ENCODE peak calls at places on chromosomes 12 and 14, in five cellular contexts. One of them, this sample, is unnamed.

GRCh38 chr12:113299619-113300237 is 35.2 kb downstream of the SLC8B1 start:
- DNase-seq in adrenal gland: peak
- DNase-seq in fibroblast of pulmonary artery: peak
- DNase-seq in cardiac muscle cell: peak
- DNase-seq in AG04449: peak
- DNase-seq in this sample: peak

GRCh38 chr12:120488057-120488660 is 7.8 kb upstream of the DYNLL1 start:
- DNase-seq in cardiac muscle cell: peak
- DNase-seq in AG04449: no peak
- DNase-seq in adrenal gland: peak
- DNase-seq in fibroblast of pulmonary artery: peak
- DNase-seq in this sample: no peak

GRCh38 chr14:105944632-105945610 is 418.5 kb downstream of the TMEM121 start:
- DNase-seq in adrenal gland: peak
- DNase-seq in AG04449: no peak
- DNase-seq in cardiac muscle cell: no peak
- DNase-seq in fibroblast of pulmonary artery: no peak
- DNase-seq in this sample: no peak

GRCh38 chr14:104797112-104798044 is 1.8 kb upstream of the AKT1 start:
- DNase-seq in cardiac muscle cell: no peak
- DNase-seq in fibroblast of pulmonary artery: no peak
- DNase-seq in adrenal gland: no peak
- DNase-seq in AG04449: no peak
- DNase-seq in this sample: no peak

GRCh38 chr14:98919431-98919830 is 352.6 kb downstream of the BCL11B start:
- DNase-seq in cardiac muscle cell: no peak
- DNase-seq in AG04449: no peak
- DNase-seq in fibroblast of pulmonary artery: no peak
- DNase-seq in adrenal gland: no peak
- DNase-seq in this sample: no peak

GRCh38 chr14:55127491-55127951 is 1.5 kb upstream of the LGALS3 start:
- DNase-seq in adrenal gland: peak
- DNase-seq in cardiac muscle cell: no peak
- DNase-seq in AG04449: no peak
- DNase-seq in fibroblast of pulmonary artery: peak
- DNase-seq in this sample: no peak

GRCh38 chr14:105701456-105702274 is 175.3 kb downstream of the TMEM121 start:
- DNase-seq in fibroblast of pulmonary artery: no peak
- DNase-seq in cardiac muscle cell: no peak
- DNase-seq in adrenal gland: no peak
- DNase-seq in AG04449: no peak
- DNase-seq in this sample: no peak

GRCh38 chr14:72000907-72001306 is 68.7 kb downstream of the RGS6 start:
- DNase-seq in fibroblast of pulmonary artery: no peak
- DNase-seq in cardiac muscle cell: no peak
- DNase-seq in adrenal gland: no peak
- DNase-seq in AG04449: no peak
- DNase-seq in this sample: no peak

GRCh38 chr12:62320054-62320453 is 59.9 kb downstream of the USP15 start:
- DNase-seq in AG04449: no peak
- DNase-seq in fibroblast of pulmonary artery: no peak
- DNase-seq in cardiac muscle cell: no peak
- DNase-seq in adrenal gland: no peak
- DNase-seq in this sample: no peak

GRCh38 chr12:119710941-119711551 is 43.1 kb downstream of the PRKAB1 start:
- DNase-seq in AG04449: no peak
- DNase-seq in fibroblast of pulmonary artery: no peak
- DNase-seq in adrenal gland: no peak
- DNase-seq in cardiac muscle cell: no peak
- DNase-seq in this sample: no peak

GRCh38 chr14:28461379-28461778 is 305.2 kb upstream of the FOXG1 start:
- DNase-seq in fibroblast of pulmonary artery: peak
- DNase-seq in AG04449: no peak
- DNase-seq in cardiac muscle cell: peak
- DNase-seq in adrenal gland: no peak
- DNase-seq in this sample: no peak

GRCh38 chr12:49616533-49617219 is 6.7 kb upstream of the PRPF40B start:
- DNase-seq in fibroblast of pulmonary artery: peak
- DNase-seq in AG04449: no peak
- DNase-seq in adrenal gland: no peak
- DNase-seq in cardiac muscle cell: no peak
- DNase-seq in this sample: no peak

GRCh38 chr14:40119321-40119720 is 687.1 kb upstream of the FBXO33 start:
- DNase-seq in fibroblast of pulmonary artery: no peak
- DNase-seq in AG04449: no peak
- DNase-seq in adrenal gland: no peak
- DNase-seq in cardiac muscle cell: no peak
- DNase-seq in this sample: peak

GRCh38 chr14:21680072-21680471 is 6.5 kb upstream of the OR4E1 start:
- DNase-seq in cardiac muscle cell: peak
- DNase-seq in fibroblast of pulmonary artery: peak
- DNase-seq in AG04449: no peak
- DNase-seq in adrenal gland: no peak
- DNase-seq in this sample: peak

GRCh38 chr14:101069666-101070362 is 166.3 kb upstream of the RTL1 start:
- DNase-seq in adrenal gland: peak
- DNase-seq in AG04449: no peak
- DNase-seq in cardiac muscle cell: no peak
- DNase-seq in fibroblast of pulmonary artery: no peak
- DNase-seq in this sample: no peak

DNA sequence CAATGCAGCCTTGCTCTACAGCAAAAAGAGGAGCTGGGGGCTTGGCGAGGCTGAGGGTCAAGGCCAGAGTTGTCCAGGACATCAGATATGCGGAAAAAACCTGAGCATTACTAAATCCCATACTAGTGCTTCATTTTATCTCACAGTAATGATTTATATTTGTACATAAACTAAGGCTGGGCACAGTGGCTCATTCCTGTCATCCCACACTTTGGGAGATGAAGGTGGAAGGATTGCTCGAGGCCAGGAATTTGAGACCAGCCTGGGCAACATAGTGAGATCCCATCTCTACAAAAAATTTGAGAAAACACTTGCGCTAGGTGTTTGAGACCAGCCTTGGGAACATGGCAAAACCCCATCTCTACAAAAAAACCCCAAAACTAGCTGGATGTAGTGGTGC is 11.6 kb upstream of the JPH4 start:
- DNase-seq in AG04449: no peak
- DNase-seq in cardiac muscle cell: no peak
- DNase-seq in adrenal gland: no peak
- DNase-seq in fibroblast of pulmonary artery: no peak
- DNase-seq in this sample: no peak
- TF ChIP-seq CTCF in AG04449: no peak
- TF ChIP-seq CTCF in cardiac muscle cell: no peak
- TF ChIP-seq CTCF in adrenal gland: no peak
- TF ChIP-seq CTCF in fibroblast of pulmonary artery: no peak
- TF ChIP-seq CTCF in this sample: no peak

DNA sequence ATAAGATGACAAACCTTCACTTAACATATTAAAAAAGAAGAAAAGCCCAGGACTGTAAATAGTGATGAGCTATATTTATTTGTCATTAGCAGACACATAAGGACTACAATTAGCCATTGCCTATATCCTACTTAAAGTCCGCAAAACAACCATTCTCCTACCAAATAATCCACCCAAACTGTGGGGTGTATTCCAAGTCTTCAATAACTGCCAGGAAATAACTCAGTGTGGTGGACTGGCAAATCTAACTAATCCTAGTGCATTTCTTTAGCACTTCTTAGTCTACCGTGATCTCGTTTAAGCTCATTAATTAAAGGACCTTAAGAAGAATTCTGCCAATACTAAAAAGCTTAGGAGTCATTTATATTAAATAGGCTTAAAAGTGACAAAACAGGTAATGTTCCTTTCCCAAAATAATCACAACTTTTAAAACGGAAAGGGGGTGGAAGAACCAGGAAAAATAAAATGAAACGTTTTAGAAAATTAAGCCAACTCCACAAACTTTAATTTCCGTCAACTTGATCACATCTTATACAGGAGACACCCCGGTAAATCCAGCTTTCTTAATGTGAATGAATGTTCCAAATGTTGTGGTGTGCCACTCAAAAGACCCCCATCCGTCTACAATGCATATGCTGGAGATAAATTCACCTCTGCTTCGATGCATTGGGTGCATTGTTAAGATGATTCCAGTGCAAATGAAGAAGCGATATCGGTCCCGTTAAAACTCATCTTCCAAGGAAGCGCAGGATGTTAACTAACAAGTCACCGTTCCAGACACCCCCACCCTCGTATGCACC is 1.7 kb downstream of the NOVA1 start:
- DNase-seq in fibroblast of pulmonary artery: peak
- DNase-seq in AG04449: no peak
- DNase-seq in adrenal gland: no peak
- DNase-seq in cardiac muscle cell: peak
- DNase-seq in this sample: peak
- H3K4me3 ChIP-seq in fibroblast of pulmonary artery: peak
- H3K4me3 ChIP-seq in AG04449: peak
- H3K4me3 ChIP-seq in adrenal gland: no peak
- H3K4me3 ChIP-seq in cardiac muscle cell: peak
- H3K4me3 ChIP-seq in this sample: peak

GRCh38 chr12:105761075-105761474 is 377.7 kb downstream of the NUAK1 start:
- DNase-seq in cardiac muscle cell: peak
- DNase-seq in AG04449: no peak
- DNase-seq in adrenal gland: no peak
- DNase-seq in fibroblast of pulmonary artery: peak
- DNase-seq in this sample: peak

GRCh38 chr12:105754313-105754712 is 384.4 kb downstream of the NUAK1 start:
- DNase-seq in adrenal gland: no peak
- DNase-seq in cardiac muscle cell: no peak
- DNase-seq in AG04449: no peak
- DNase-seq in fibroblast of pulmonary artery: no peak
- DNase-seq in this sample: no peak

GRCh38 chr12:105764216-105764835 is 374.4 kb downstream of the NUAK1 start:
- DNase-seq in fibroblast of pulmonary artery: no peak
- DNase-seq in AG04449: no peak
- DNase-seq in cardiac muscle cell: peak
- DNase-seq in adrenal gland: no peak
- DNase-seq in this sample: peak

GRCh38 chr12:105759172-105759571 is 379.6 kb downstream of the NUAK1 start:
- DNase-seq in cardiac muscle cell: no peak
- DNase-seq in adrenal gland: no peak
- DNase-seq in fibroblast of pulmonary artery: no peak
- DNase-seq in AG04449: no peak
- DNase-seq in this sample: no peak
- TF ChIP-seq CTCF in cardiac muscle cell: no peak
- TF ChIP-seq CTCF in adrenal gland: no peak
- TF ChIP-seq CTCF in fibroblast of pulmonary artery: peak
- TF ChIP-seq CTCF in AG04449: no peak
- TF ChIP-seq CTCF in this sample: no peak

DNA sequence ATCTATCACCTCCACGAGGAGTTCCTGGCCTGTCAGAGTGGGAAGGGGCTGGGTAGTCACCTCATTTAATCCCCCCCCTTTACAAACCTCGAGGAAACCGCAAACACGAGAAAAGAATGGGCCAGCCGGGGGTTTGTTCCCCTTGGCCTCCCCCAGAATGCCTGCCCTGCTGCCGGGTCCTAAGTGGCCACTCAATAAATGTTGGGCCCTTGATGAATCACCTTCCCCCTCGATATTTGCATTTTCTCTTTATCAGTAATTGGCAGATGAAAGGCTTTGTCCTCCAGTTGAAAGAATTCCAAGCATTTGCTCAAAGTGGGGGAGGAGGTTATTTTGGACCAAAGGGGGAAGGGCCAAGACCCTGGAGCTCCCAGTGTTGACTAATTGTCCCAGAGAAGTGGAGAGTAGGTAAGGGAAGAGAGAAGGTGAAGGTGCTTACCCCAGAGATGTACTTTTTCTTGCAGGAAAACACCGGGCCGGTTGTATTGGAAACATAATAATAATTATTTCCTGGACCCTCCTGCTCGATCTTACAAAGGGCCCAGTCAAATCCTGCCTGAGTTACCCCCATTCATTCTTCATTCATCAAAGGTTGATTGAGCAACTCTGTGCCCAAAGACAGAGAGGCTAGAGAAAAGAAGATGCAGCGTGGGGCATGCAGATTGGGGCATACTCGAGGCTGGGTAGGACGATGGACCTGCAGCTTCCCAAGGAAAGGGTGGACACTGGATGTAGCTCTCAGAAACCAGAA is 1.9 kb upstream of the KDM2B start:
- DNase-seq in AG04449: no peak
- DNase-seq in fibroblast of pulmonary artery: peak
- DNase-seq in cardiac muscle cell: peak
- DNase-seq in adrenal gland: no peak
- DNase-seq in this sample: no peak
- H3K4me3 ChIP-seq in AG04449: no peak
- H3K4me3 ChIP-seq in fibroblast of pulmonary artery: no peak
- H3K4me3 ChIP-seq in cardiac muscle cell: peak
- H3K4me3 ChIP-seq in adrenal gland: no peak
- H3K4me3 ChIP-seq in this sample: peak

GRCh38 chr12:15996254-15996653 is 85.1 kb downstream of the DERA start:
- DNase-seq in AG04449: peak
- DNase-seq in cardiac muscle cell: peak
- DNase-seq in adrenal gland: peak
- DNase-seq in fibroblast of pulmonary artery: peak
- DNase-seq in this sample: peak
- TF ChIP-seq CTCF in AG04449: no peak
- TF ChIP-seq CTCF in cardiac muscle cell: no peak
- TF ChIP-seq CTCF in adrenal gland: no peak
- TF ChIP-seq CTCF in fibroblast of pulmonary artery: peak
- TF ChIP-seq CTCF in this sample: peak

This sample was measured in astrocyte of the spinal cord.